ENCODE peak calls at places on chromosomes 1 and 21, in six cellular contexts. One of them, this sample, is unnamed.

GRCh38 chr1:183920651-183921050 is 115.7 kb downstream of the RGL1 start:
- DNase-seq in PC-3: no peak
- DNase-seq in tibial artery: no peak
- DNase-seq in ascending aorta: no peak
- DNase-seq in neural progenitor cell: no peak
- DNase-seq in right lobe of liver: no peak
- DNase-seq in this sample: no peak

GRCh38 chr1:184563308-184563707 is 176.5 kb downstream of the C1orf21 start:
- DNase-seq in PC-3: peak; percentile 47
- DNase-seq in neural progenitor cell: no peak
- DNase-seq in right lobe of liver: no peak
- DNase-seq in tibial artery: no peak
- DNase-seq in ascending aorta: no peak
- DNase-seq in this sample: no peak

GRCh38 chr1:9442266-9442846 is 96.9 kb upstream of the SLC25A33 start:
- DNase-seq in tibial artery: no peak
- DNase-seq in neural progenitor cell: no peak
- DNase-seq in ascending aorta: no peak
- DNase-seq in PC-3: no peak
- DNase-seq in right lobe of liver: peak; percentile 67
- DNase-seq in this sample: no peak

GRCh38 chr1:3340548-3341235 is 113.8 kb upstream of the ARHGEF16 start:
- DNase-seq in tibial artery: no peak
- DNase-seq in PC-3: no peak
- DNase-seq in neural progenitor cell: no peak
- DNase-seq in ascending aorta: no peak
- DNase-seq in right lobe of liver: no peak
- DNase-seq in this sample: no peak

GRCh38 chr1:175481126-175482071 is 262.0 kb downstream of the TNR start:
- DNase-seq in right lobe of liver: no peak
- DNase-seq in PC-3: peak; percentile 38
- DNase-seq in neural progenitor cell: peak; percentile 48
- DNase-seq in tibial artery: no peak
- DNase-seq in ascending aorta: no peak
- DNase-seq in this sample: no peak

GRCh38 chr1:39085174-39085573 is 59.0 kb downstream of the NDUFS5 start:
- DNase-seq in right lobe of liver: no peak
- DNase-seq in tibial artery: no peak
- DNase-seq in ascending aorta: no peak
- DNase-seq in neural progenitor cell: no peak
- DNase-seq in PC-3: no peak
- DNase-seq in this sample: no peak

GRCh38 chr1:165829888-165830287 is 2.5 kb downstream of the UCK2 start:
- DNase-seq in PC-3: no peak
- DNase-seq in tibial artery: no peak
- DNase-seq in ascending aorta: no peak
- DNase-seq in neural progenitor cell: no peak
- DNase-seq in right lobe of liver: no peak
- DNase-seq in this sample: no peak

GRCh38 chr1:165773324-165773965 is 4.8 kb upstream of the TMCO1 start:
- DNase-seq in PC-3: peak; percentile 92
- DNase-seq in ascending aorta: no peak
- DNase-seq in tibial artery: no peak
- DNase-seq in neural progenitor cell: no peak
- DNase-seq in right lobe of liver: no peak
- DNase-seq in this sample: no peak

GRCh38 chr1:59446257-59446901 is 149.5 kb downstream of the FGGY start:
- DNase-seq in right lobe of liver: no peak
- DNase-seq in PC-3: peak; percentile 79
- DNase-seq in ascending aorta: no peak
- DNase-seq in tibial artery: no peak
- DNase-seq in neural progenitor cell: peak; percentile 3
- DNase-seq in this sample: no peak

GRCh38 chr21:34535886-34536285 is 23.9 kb upstream of the KCNE1 start:
- DNase-seq in PC-3: no peak
- DNase-seq in neural progenitor cell: no peak
- DNase-seq in ascending aorta: no peak
- DNase-seq in tibial artery: no peak
- DNase-seq in right lobe of liver: no peak
- DNase-seq in this sample: no peak

GRCh38 chr1:118266436-118266835 is 81.4 kb upstream of the SPAG17 start:
- DNase-seq in PC-3: peak; percentile 74
- DNase-seq in right lobe of liver: no peak
- DNase-seq in tibial artery: no peak
- DNase-seq in neural progenitor cell: no peak
- DNase-seq in ascending aorta: no peak
- DNase-seq in this sample: no peak

GRCh38 chr1:81803423-81804103 is 2.8 kb downstream of the ADGRL2 start:
- DNase-seq in right lobe of liver: peak; percentile 57
- DNase-seq in tibial artery: no peak
- DNase-seq in neural progenitor cell: peak; percentile 83
- DNase-seq in PC-3: no peak
- DNase-seq in ascending aorta: no peak
- DNase-seq in this sample: no peak

DNA sequence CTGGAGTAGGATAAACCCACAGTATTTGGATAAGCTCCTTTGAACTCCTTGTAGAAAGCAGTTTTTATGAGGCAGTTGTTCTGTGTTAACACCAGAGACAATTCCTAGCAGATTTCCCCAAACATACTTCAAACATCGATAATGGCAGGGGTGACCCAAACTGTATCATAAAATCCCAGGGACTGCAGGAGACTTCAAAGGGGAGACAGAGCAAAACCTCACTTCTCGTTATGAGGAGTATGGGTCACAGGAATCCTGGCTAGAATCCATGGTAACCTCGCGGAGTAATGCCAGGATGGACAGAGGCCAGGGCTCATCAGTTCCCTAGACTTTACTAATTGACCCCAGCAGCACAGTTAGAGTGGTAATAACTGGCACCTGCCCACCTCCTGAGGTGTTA is 148.0 kb downstream of the DHRS3 start:
- DNase-seq in neural progenitor cell: no peak
- DNase-seq in right lobe of liver: no peak
- DNase-seq in PC-3: no peak
- DNase-seq in ascending aorta: no peak
- DNase-seq in tibial artery: no peak
- DNase-seq in this sample: no peak
- H3K27ac ChIP-seq in neural progenitor cell: no peak overlapping the region
- H3K27ac ChIP-seq in right lobe of liver: no peak overlapping the region
- H3K27ac ChIP-seq in PC-3: no peak overlapping the region
- H3K27ac ChIP-seq in ascending aorta: no peak overlapping the region
- H3K27ac ChIP-seq in tibial artery: no peak overlapping the region
- H3K27ac ChIP-seq in this sample: no peak overlapping the region

DNA sequence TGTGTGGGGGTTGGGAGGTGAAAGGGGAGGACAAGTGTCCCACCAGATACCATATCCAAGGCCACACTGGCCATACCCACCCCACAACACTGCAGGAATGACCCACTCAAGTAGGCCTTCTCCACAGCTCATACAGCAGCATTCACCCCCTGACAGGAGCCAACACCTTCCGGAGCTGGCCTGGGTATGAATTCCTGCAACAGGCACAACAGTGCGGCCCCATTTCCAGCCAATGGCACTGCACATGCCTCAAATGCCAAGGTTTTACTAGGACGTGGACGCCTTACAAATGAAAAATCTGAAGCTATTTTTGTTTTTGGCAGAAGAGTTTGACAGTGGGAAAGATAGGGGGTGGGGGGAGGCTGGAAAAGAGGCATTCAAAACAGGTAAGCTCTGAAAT is 2.0 kb downstream of the KCND3 start:
- DNase-seq in PC-3: no peak
- DNase-seq in ascending aorta: peak; percentile 69
- DNase-seq in neural progenitor cell: no peak
- DNase-seq in tibial artery: no peak
- DNase-seq in right lobe of liver: no peak
- DNase-seq in this sample: no peak
- H3K27ac ChIP-seq in PC-3: no peak overlapping the region
- H3K27ac ChIP-seq in ascending aorta: no peak overlapping the region
- H3K27ac ChIP-seq in neural progenitor cell: no peak overlapping the region
- H3K27ac ChIP-seq in tibial artery: peak overlapping the region; percentile 2
- H3K27ac ChIP-seq in right lobe of liver: no peak overlapping the region
- H3K27ac ChIP-seq in this sample: no peak overlapping the region

GRCh38 chr1:54585181-54586066 is 37.4 kb downstream of the ACOT11 start:
- DNase-seq in ascending aorta: no peak
- DNase-seq in tibial artery: no peak
- DNase-seq in PC-3: no peak
- DNase-seq in right lobe of liver: peak; percentile 39
- DNase-seq in neural progenitor cell: no peak
- DNase-seq in this sample: no peak

GRCh38 chr1:54584575-54584974 is 36.5 kb downstream of the ACOT11 start:
- DNase-seq in ascending aorta: no peak
- DNase-seq in PC-3: no peak
- DNase-seq in tibial artery: no peak
- DNase-seq in right lobe of liver: no peak
- DNase-seq in neural progenitor cell: no peak
- DNase-seq in this sample: no peak

GRCh38 chr1:54582566-54583306 is 34.7 kb downstream of the ACOT11 start:
- DNase-seq in PC-3: no peak
- DNase-seq in tibial artery: no peak
- DNase-seq in ascending aorta: no peak
- DNase-seq in neural progenitor cell: peak; percentile 83
- DNase-seq in right lobe of liver: no peak
- DNase-seq in this sample: no peak

GRCh38 chr1:54583307-54583686 is 35.3 kb downstream of the ACOT11 start:
- DNase-seq in right lobe of liver: no peak
- DNase-seq in neural progenitor cell: no peak
- DNase-seq in ascending aorta: no peak
- DNase-seq in PC-3: no peak
- DNase-seq in tibial artery: no peak
- DNase-seq in this sample: no peak

DNA sequence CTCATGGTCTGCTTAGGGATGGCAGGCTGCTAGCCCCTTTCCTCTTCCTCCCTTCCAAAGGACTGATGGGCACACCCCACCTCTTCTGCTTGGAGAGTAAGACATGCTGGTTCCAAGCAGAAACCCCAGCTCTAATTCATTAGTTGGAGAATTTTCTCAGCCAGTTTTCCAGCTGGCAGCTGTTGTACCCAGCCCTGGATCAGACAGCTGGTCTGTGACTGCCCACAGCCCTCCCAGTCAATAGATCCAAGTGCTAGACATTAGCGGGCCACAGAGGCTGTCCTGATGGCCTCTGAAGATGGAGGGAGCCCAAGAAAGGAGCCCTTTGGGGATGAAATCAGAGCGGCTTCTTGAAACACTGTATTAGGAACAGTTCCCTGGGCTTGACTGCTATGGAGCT is 35.8 kb downstream of the ACOT11 start:
- DNase-seq in right lobe of liver: no peak
- DNase-seq in neural progenitor cell: no peak
- DNase-seq in PC-3: no peak
- DNase-seq in ascending aorta: no peak
- DNase-seq in tibial artery: no peak
- DNase-seq in this sample: no peak
- H3K27ac ChIP-seq in right lobe of liver: no peak overlapping the region
- H3K27ac ChIP-seq in neural progenitor cell: no peak overlapping the region
- H3K27ac ChIP-seq in PC-3: no peak overlapping the region
- H3K27ac ChIP-seq in ascending aorta: no peak overlapping the region
- H3K27ac ChIP-seq in tibial artery: peak overlapping the region; percentile 87
- H3K27ac ChIP-seq in this sample: no peak overlapping the region

DNA sequence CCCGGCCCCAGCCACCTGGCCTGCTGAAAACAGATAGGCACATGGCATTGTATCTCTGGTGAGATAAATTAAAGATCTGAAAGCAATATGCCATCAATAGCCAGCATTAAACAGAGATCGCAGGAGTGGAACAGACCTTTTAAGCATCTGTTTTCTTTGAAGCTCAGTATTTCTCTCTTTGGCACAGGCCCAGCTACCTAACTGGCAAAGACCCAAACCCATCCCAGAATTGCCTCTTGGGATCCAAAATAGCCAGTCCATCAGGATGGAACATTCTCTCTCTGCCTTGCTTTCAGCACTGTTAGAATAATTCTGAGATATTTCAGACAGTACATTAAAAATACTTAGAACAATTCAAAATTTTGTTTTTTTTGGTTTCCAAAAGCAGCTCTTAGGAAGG is 46.0 kb downstream of the KCNJ6 start:
- DNase-seq in neural progenitor cell: no peak
- DNase-seq in right lobe of liver: no peak
- DNase-seq in PC-3: no peak
- DNase-seq in tibial artery: no peak
- DNase-seq in ascending aorta: no peak
- DNase-seq in this sample: no peak
- H3K27ac ChIP-seq in neural progenitor cell: no peak overlapping the region
- H3K27ac ChIP-seq in right lobe of liver: no peak overlapping the region
- H3K27ac ChIP-seq in PC-3: no peak overlapping the region
- H3K27ac ChIP-seq in tibial artery: no peak overlapping the region
- H3K27ac ChIP-seq in ascending aorta: no peak overlapping the region
- H3K27ac ChIP-seq in this sample: no peak overlapping the region

GRCh38 chr1:29237906-29238600 is 1.7 kb downstream of the PTPRU start:
- DNase-seq in neural progenitor cell: peak; percentile 75
- DNase-seq in tibial artery: peak; percentile 77
- DNase-seq in right lobe of liver: peak; percentile 83
- DNase-seq in PC-3: peak; percentile 40
- DNase-seq in ascending aorta: peak; percentile 72
- DNase-seq in this sample: no peak
- H3K27ac ChIP-seq in neural progenitor cell: no peak overlapping the region
- H3K27ac ChIP-seq in tibial artery: peak overlapping the region; percentile 73
- H3K27ac ChIP-seq in right lobe of liver: no peak overlapping the region
- H3K27ac ChIP-seq in PC-3: peak overlapping the region; percentile 74
- H3K27ac ChIP-seq in ascending aorta: peak overlapping the region; percentile 80
- H3K27ac ChIP-seq in this sample: no peak overlapping the region

GRCh38 chr1:153880962-153881361 is 41.8 kb downstream of the GATAD2B start:
- DNase-seq in ascending aorta: peak; percentile 87
- DNase-seq in neural progenitor cell: peak; percentile 8
- DNase-seq in PC-3: peak; percentile 69
- DNase-seq in right lobe of liver: peak; percentile 79
- DNase-seq in tibial artery: peak; percentile 84
- DNase-seq in this sample: no peak
- H3K27ac ChIP-seq in ascending aorta: peak overlapping the region; percentile 28
- H3K27ac ChIP-seq in neural progenitor cell: peak overlapping the region; percentile 71
- H3K27ac ChIP-seq in PC-3: no peak overlapping the region
- H3K27ac ChIP-seq in right lobe of liver: no peak overlapping the region
- H3K27ac ChIP-seq in tibial artery: no peak overlapping the region
- H3K27ac ChIP-seq in this sample: no peak overlapping the region

DNA sequence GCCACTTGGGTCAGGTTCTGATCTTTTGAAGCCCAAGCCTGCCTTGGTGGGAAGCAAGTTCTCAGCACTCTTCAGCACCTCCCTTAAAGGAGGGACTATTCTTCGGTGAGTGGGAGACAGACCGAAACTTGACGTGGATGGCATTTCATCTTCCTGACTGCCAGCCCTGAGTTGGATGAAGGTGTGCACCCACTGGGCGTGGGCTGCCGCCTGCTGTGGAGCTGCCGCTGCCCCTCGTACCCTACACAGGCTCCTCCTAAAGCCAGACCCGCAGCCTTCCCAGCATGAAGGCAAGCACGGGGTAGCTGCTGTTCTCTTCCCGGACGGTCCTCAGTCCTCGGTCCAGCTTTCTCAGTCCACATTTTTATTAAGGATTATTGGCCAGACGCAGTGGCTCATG is 84.2 kb downstream of the SLC66A1 start:
- DNase-seq in PC-3: no peak
- DNase-seq in ascending aorta: no peak
- DNase-seq in neural progenitor cell: no peak
- DNase-seq in tibial artery: no peak
- DNase-seq in right lobe of liver: no peak
- DNase-seq in this sample: no peak
- H3K27ac ChIP-seq in PC-3: no peak overlapping the region
- H3K27ac ChIP-seq in ascending aorta: peak overlapping the region; percentile 40
- H3K27ac ChIP-seq in neural progenitor cell: peak overlapping the region; percentile 86
- H3K27ac ChIP-seq in tibial artery: peak overlapping the region; percentile 36
- H3K27ac ChIP-seq in right lobe of liver: no peak overlapping the region
- H3K27ac ChIP-seq in this sample: no peak overlapping the region